ENCODE peak calls at places on chromosomes 3 and 15, in five cellular contexts. A is NCI-H524; W is stimulated activated CD8-positive, alpha-beta memory T cell treated with anti-CD3 and anti-CD28 coated beads, Interleukin-4, amount 100 ng/mL, for 4 hours; K is sigmoid colon; T is activated T-cell treated with anti-CD3 and anti-CD28 coated beads for 24 hours. Q is an unnamed sample.

GRCh38 chr3:71926690-71927089 is 141.7 kb upstream of the PROK2 start:
- DNase-seq in A (no peak), W (no peak), K (no peak), T (no peak), Q (no peak)

GRCh38 chr3:94061297-94061696 is 1.4 kb downstream of the DHFR2 start:
- DNase-seq in A (no peak), W (no peak), K (no peak), T (no peak), Q (no peak)

GRCh38 chr15:37028609-37029287 is 71.6 kb downstream of the MEIS2 start:
- DNase-seq in A (no peak), W (no peak), K (no peak), T (no peak), Q (no peak)

GRCh38 chr15:61201322-61201721 is 27.8 kb downstream of the RORA start:
- DNase-seq in A (no peak), W (no peak), K (no peak), T (no peak), Q (no peak)

GRCh38 chr3:39383913-39384664 is 919 bp downstream of the SLC25A38 start:
- DNase-seq in A (no peak), W (peak), K (peak), T (peak), Q (peak)

GRCh38 chr3:195209836-195210551 is 61.0 kb downstream of the XXYLT1 start:
- DNase-seq in A (peak), W (no peak), K (peak), T (no peak), Q (no peak)

GRCh38 chr3:70943886-70944285 is 631.4 kb upstream of the MDFIC2 start:
- DNase-seq in A (no peak), W (no peak), K (no peak), T (no peak), Q (no peak)

GRCh38 chr3:4830586-4830914 is 148.7 kb upstream of the BHLHE40 start:
- DNase-seq in A (no peak), W (no peak), K (no peak), T (no peak), Q (no peak)

GRCh38 chr15:80093854-80094418 is 34.5 kb downstream of the ZFAND6 start:
- DNase-seq in A (peak), W (no peak), K (peak), T (no peak), Q (peak)

GRCh38 chr3:78736863-78737262 is 1030.9 kb downstream of the ROBO1 start:
- DNase-seq in A (no peak), W (no peak), K (no peak), T (no peak), Q (no peak)

GRCh38 chr3:186523434-186523833 is 20.7 kb downstream of the CRYGS start:
- DNase-seq in A (no peak), W (no peak), K (no peak), T (no peak), Q (no peak)

GRCh38 chr15:80906159-80906775 is 83.4 kb downstream of the MESD start:
- DNase-seq in A (no peak), W (no peak), K (no peak), T (no peak), Q (no peak)

GRCh38 chr3:67937498-67938118 is 283.2 kb upstream of the SUCLG2 start:
- DNase-seq in A (no peak), W (no peak), K (no peak), T (no peak), Q (no peak)

GRCh38 chr3:122560680-122561079 is 3.4 kb downstream of the PARP9 start:
- DNase-seq in A (peak), W (no peak), K (no peak), T (peak), Q (no peak)

GRCh38 chr15:31523655-31524049 is 197.0 kb downstream of the KLF13 start:
- DNase-seq in A (no peak), W (no peak), K (no peak), T (no peak), Q (no peak)

GRCh38 chr3:13011369-13012227 is 61.6 kb downstream of the IQSEC1 start:
- DNase-seq in A (no peak), W (peak), K (peak), T (peak), Q (no peak)

GRCh38 chr3:47409284-47409683 is 28.5 kb downstream of the PTPN23 start:
- DNase-seq in A (no peak), W (no peak), K (no peak), T (no peak), Q (no peak)

GRCh38 chr3:158737987-158738615 is 5.8 kb upstream of the RARRES1 start:
- DNase-seq in A (peak), W (no peak), K (no peak), T (no peak), Q (no peak)

GRCh38 chr15:87604857-87605446 is 651.6 kb downstream of the NTRK3 start:
- DNase-seq in A (no peak), W (no peak), K (no peak), T (no peak), Q (no peak)

GRCh38 chr15:75097939-75098338 is 74.5 kb downstream of the PPCDC start:
- DNase-seq in A (no peak), W (no peak), K (no peak), T (no peak), Q (no peak)

GRCh38 chr3:39718674-39719595 is 90.5 kb upstream of the MYRIP start:
- DNase-seq in A (peak), W (no peak), K (no peak), T (no peak), Q (no peak)

GRCh38 chr3:23455084-23455483 is 252.0 kb downstream of the UBE2E2 start:
- DNase-seq in A (no peak), W (no peak), K (no peak), T (no peak), Q (no peak)

GRCh38 chr3:185939721-185940120 is 1.9 kb upstream of the TRA2B start:
- DNase-seq in A (no peak), W (no peak), K (no peak), T (no peak), Q (no peak)

GRCh38 chr15:66477011-66477410 is 20.6 kb downstream of the SNAPC5 start:
- DNase-seq in A (no peak), W (no peak), K (no peak), T (no peak), Q (no peak)

GRCh38 chr15:56821721-56822425 is 88.6 kb upstream of the ZNF280D start:
- DNase-seq in A (no peak), W (no peak), K (peak), T (no peak), Q (no peak)

GRCh38 chr3:53236112-53236841 is 19.5 kb downstream of the TKT start:
- DNase-seq in A (no peak), W (no peak), K (peak), T (no peak), Q (no peak)

GRCh38 chr3:105260385-105260784 is 106.3 kb upstream of the ALCAM start:
- DNase-seq in A (no peak), W (no peak), K (no peak), T (no peak), Q (no peak)

GRCh38 chr3:123026551-123027291 is 842 bp downstream of the SEMA5B start:
- DNase-seq in A (no peak), W (no peak), K (peak), T (no peak), Q (no peak)

GRCh38 chr3:49721861-49722781 is 1.6 kb downstream of the GMPPB start:
- DNase-seq in A (no peak), W (no peak), K (peak), T (no peak), Q (no peak)

GRCh38 chr15:59256538-59256937 is 49.9 kb downstream of the LDHAL6B start:
- DNase-seq in A (no peak), W (no peak), K (no peak), T (no peak), Q (no peak)

GRCh38 chr3:127546517-127546916 is 44.0 kb downstream of the TPRA1 start:
- DNase-seq in A (no peak), W (no peak), K (peak), T (no peak), Q (no peak)

GRCh38 chr3:197577366-197578074 is 21.8 kb upstream of the BDH1 start:
- DNase-seq in A (no peak), W (no peak), K (no peak), T (no peak), Q (no peak)

GRCh38 chr3:111917300-111917699 is 58.2 kb downstream of the PHLDB2 start:
- DNase-seq in A (no peak), W (no peak), K (no peak), T (no peak), Q (no peak)

Q was measured in omental fat pad.